ENCODE peak calls at places on chromosomes 4 and X, in four cellular contexts. D is EL; L is activated naive CD8-positive, alpha-beta T cell treated with anti-CD3 and anti-CD28 coated beads, Interleukin-2, amount 50 U/mL, for 24 hours; C is heart left ventricle. K is an unnamed sample.

GRCh38 chr4:26032142-26032541 is 118.1 kb downstream of the SMIM20 start:
- DNase-seq in L (no peak), C (no peak), D (peak), K (no peak)

GRCh38 chr4:72613959-72614358 is 44.9 kb upstream of the ADAMTS3 start:
- DNase-seq in D (peak), C (peak), L (no peak), K (no peak)

GRCh38 chr4:40194602-40195161 is 2.1 kb upstream of the RHOH start:
- DNase-seq in L (no peak), D (peak), C (no peak), K (no peak)

GRCh38 chr4:87270144-87270543 is 49.7 kb upstream of the KLHL8 start:
- DNase-seq in L (no peak), D (peak), C (no peak), K (no peak)

GRCh38 chr4:2489081-2489805 is 20.3 kb downstream of the RNF4 start:
- DNase-seq in C (no peak), L (no peak), D (no peak), K (no peak)

GRCh38 chrX:46433892-46434291 is 111.3 kb downstream of the ZNF674 start:
- DNase-seq in D (peak), L (no peak), C (no peak), K (no peak)

GRCh38 chr4:115687356-115687755 is 573.9 kb upstream of the NDST4 start:
- DNase-seq in L (no peak), D (no peak), C (no peak), K (no peak)

GRCh38 chrX:84363674-84364073 is 138.6 kb downstream of the HDX start:
- DNase-seq in D (no peak), L (no peak), C (no peak), K (no peak)

GRCh38 chrX:53048169-53049126 is at the start of gene GPR173:
- DNase-seq in L (no peak), D (peak), C (peak), K (peak)

GRCh38 chr4:114263233-114263632 is 283.8 kb upstream of the ARSJ start:
- DNase-seq in C (no peak), D (peak), L (no peak), K (no peak)

GRCh38 chr4:3291969-3292570 is 751 bp upstream of the RGS12 start:
- DNase-seq in D (peak), C (peak), L (peak), K (no peak)

GRCh38 chr4:10006604-10007435 is 14.5 kb downstream of the SLC2A9 start:
- DNase-seq in C (no peak), D (no peak), L (no peak), K (no peak)

GRCh38 chr4:119314356-119314755 is 7.6 kb downstream of the FABP2 start:
- DNase-seq in D (peak), C (no peak), L (no peak), K (no peak)

GRCh38 chrX:57906790-57907189 is 3.5 kb downstream of the ZXDA start:
- DNase-seq in D (peak), C (no peak), L (no peak), K (no peak)